ENCODE peak calls at places on chromosomes 7 and 10, in ten cellular contexts. One of them, this sample, is unnamed.

GRCh38 chr10:71864861-71865473 is 13.9 kb upstream of the PSAP start:
- DNase-seq in AG08395: no peak
- DNase-seq in stimulated activated CD4-positive, alpha-beta T cell treated with anti-CD3 and anti-CD28 coated beads, Interleukin-2, amount 100 ng/mL, for 48 hours: no peak
- DNase-seq in body of pancreas: no peak
- DNase-seq in anterior cingulate cortex: no peak
- DNase-seq in stimulated activated CD8-positive, alpha-beta memory T cell treated with anti-CD3 and anti-CD28 coated beads, Interleukin-12 subunit alpha, Interleukin-12 subunit beta, amount 100 ng/mL, for 1 hour: no peak
- DNase-seq in EH: peak
- DNase-seq in AG09309: peak
- DNase-seq in NCI-H1105 treated with DMSO at 0.1 percent for 48 hours: no peak
- DNase-seq in fibroblast of pulmonary artery: peak
- DNase-seq in this sample: no peak

GRCh38 chr7:929311-929711 is 25.2 kb downstream of the ADAP1 start:
- DNase-seq in anterior cingulate cortex: peak
- DNase-seq in NCI-H1105 treated with DMSO at 0.1 percent for 48 hours: no peak
- DNase-seq in EH: no peak
- DNase-seq in stimulated activated CD4-positive, alpha-beta T cell treated with anti-CD3 and anti-CD28 coated beads, Interleukin-2, amount 100 ng/mL, for 48 hours: no peak
- DNase-seq in AG09309: no peak
- DNase-seq in body of pancreas: no peak
- DNase-seq in AG08395: no peak
- DNase-seq in stimulated activated CD8-positive, alpha-beta memory T cell treated with anti-CD3 and anti-CD28 coated beads, Interleukin-12 subunit alpha, Interleukin-12 subunit beta, amount 100 ng/mL, for 1 hour: no peak
- DNase-seq in fibroblast of pulmonary artery: no peak
- DNase-seq in this sample: no peak

GRCh38 chr10:5917305-5917704 is 27.3 kb downstream of the FBH1 start:
- DNase-seq in NCI-H1105 treated with DMSO at 0.1 percent for 48 hours: no peak
- DNase-seq in body of pancreas: no peak
- DNase-seq in anterior cingulate cortex: no peak
- DNase-seq in EH: no peak
- DNase-seq in AG09309: no peak
- DNase-seq in stimulated activated CD4-positive, alpha-beta T cell treated with anti-CD3 and anti-CD28 coated beads, Interleukin-2, amount 100 ng/mL, for 48 hours: no peak
- DNase-seq in stimulated activated CD8-positive, alpha-beta memory T cell treated with anti-CD3 and anti-CD28 coated beads, Interleukin-12 subunit alpha, Interleukin-12 subunit beta, amount 100 ng/mL, for 1 hour: no peak
- DNase-seq in AG08395: no peak
- DNase-seq in fibroblast of pulmonary artery: no peak
- DNase-seq in this sample: no peak

GRCh38 chr10:29113251-29113945 is 175.5 kb upstream of the LYZL1 start:
- DNase-seq in body of pancreas: no peak
- DNase-seq in EH: no peak
- DNase-seq in stimulated activated CD8-positive, alpha-beta memory T cell treated with anti-CD3 and anti-CD28 coated beads, Interleukin-12 subunit alpha, Interleukin-12 subunit beta, amount 100 ng/mL, for 1 hour: no peak
- DNase-seq in AG08395: no peak
- DNase-seq in fibroblast of pulmonary artery: no peak
- DNase-seq in NCI-H1105 treated with DMSO at 0.1 percent for 48 hours: no peak
- DNase-seq in AG09309: no peak
- DNase-seq in stimulated activated CD4-positive, alpha-beta T cell treated with anti-CD3 and anti-CD28 coated beads, Interleukin-2, amount 100 ng/mL, for 48 hours: no peak
- DNase-seq in anterior cingulate cortex: no peak
- DNase-seq in this sample: no peak

GRCh38 chr10:52483587-52483986 is 169.5 kb downstream of the DKK1 start:
- DNase-seq in fibroblast of pulmonary artery: no peak
- DNase-seq in body of pancreas: no peak
- DNase-seq in stimulated activated CD8-positive, alpha-beta memory T cell treated with anti-CD3 and anti-CD28 coated beads, Interleukin-12 subunit alpha, Interleukin-12 subunit beta, amount 100 ng/mL, for 1 hour: no peak
- DNase-seq in NCI-H1105 treated with DMSO at 0.1 percent for 48 hours: no peak
- DNase-seq in EH: no peak
- DNase-seq in anterior cingulate cortex: no peak
- DNase-seq in AG08395: no peak
- DNase-seq in stimulated activated CD4-positive, alpha-beta T cell treated with anti-CD3 and anti-CD28 coated beads, Interleukin-2, amount 100 ng/mL, for 48 hours: no peak
- DNase-seq in AG09309: no peak
- DNase-seq in this sample: no peak

GRCh38 chr7:22586806-22587180 is 86.8 kb upstream of the STEAP1B start:
- DNase-seq in stimulated activated CD4-positive, alpha-beta T cell treated with anti-CD3 and anti-CD28 coated beads, Interleukin-2, amount 100 ng/mL, for 48 hours: no peak
- DNase-seq in body of pancreas: no peak
- DNase-seq in stimulated activated CD8-positive, alpha-beta memory T cell treated with anti-CD3 and anti-CD28 coated beads, Interleukin-12 subunit alpha, Interleukin-12 subunit beta, amount 100 ng/mL, for 1 hour: no peak
- DNase-seq in AG08395: no peak
- DNase-seq in anterior cingulate cortex: no peak
- DNase-seq in EH: peak
- DNase-seq in AG09309: no peak
- DNase-seq in fibroblast of pulmonary artery: peak
- DNase-seq in NCI-H1105 treated with DMSO at 0.1 percent for 48 hours: peak
- DNase-seq in this sample: no peak

GRCh38 chr7:27779873-27780272 is 39.9 kb downstream of the TAX1BP1 start:
- DNase-seq in AG09309: no peak
- DNase-seq in AG08395: no peak
- DNase-seq in body of pancreas: no peak
- DNase-seq in stimulated activated CD4-positive, alpha-beta T cell treated with anti-CD3 and anti-CD28 coated beads, Interleukin-2, amount 100 ng/mL, for 48 hours: no peak
- DNase-seq in stimulated activated CD8-positive, alpha-beta memory T cell treated with anti-CD3 and anti-CD28 coated beads, Interleukin-12 subunit alpha, Interleukin-12 subunit beta, amount 100 ng/mL, for 1 hour: no peak
- DNase-seq in fibroblast of pulmonary artery: peak
- DNase-seq in EH: peak
- DNase-seq in NCI-H1105 treated with DMSO at 0.1 percent for 48 hours: no peak
- DNase-seq in anterior cingulate cortex: no peak
- DNase-seq in this sample: no peak

GRCh38 chr10:71288461-71288860 is 30.6 kb upstream of the SLC29A3 start:
- DNase-seq in anterior cingulate cortex: no peak
- DNase-seq in fibroblast of pulmonary artery: no peak
- DNase-seq in stimulated activated CD8-positive, alpha-beta memory T cell treated with anti-CD3 and anti-CD28 coated beads, Interleukin-12 subunit alpha, Interleukin-12 subunit beta, amount 100 ng/mL, for 1 hour: no peak
- DNase-seq in AG09309: no peak
- DNase-seq in AG08395: no peak
- DNase-seq in body of pancreas: no peak
- DNase-seq in EH: no peak
- DNase-seq in NCI-H1105 treated with DMSO at 0.1 percent for 48 hours: no peak
- DNase-seq in stimulated activated CD4-positive, alpha-beta T cell treated with anti-CD3 and anti-CD28 coated beads, Interleukin-2, amount 100 ng/mL, for 48 hours: no peak
- DNase-seq in this sample: no peak

GRCh38 chr7:102286237-102287081 is at the start of gene SH2B2:
- DNase-seq in stimulated activated CD8-positive, alpha-beta memory T cell treated with anti-CD3 and anti-CD28 coated beads, Interleukin-12 subunit alpha, Interleukin-12 subunit beta, amount 100 ng/mL, for 1 hour: no peak
- DNase-seq in AG08395: peak
- DNase-seq in EH: peak
- DNase-seq in AG09309: no peak
- DNase-seq in body of pancreas: peak
- DNase-seq in anterior cingulate cortex: peak
- DNase-seq in stimulated activated CD4-positive, alpha-beta T cell treated with anti-CD3 and anti-CD28 coated beads, Interleukin-2, amount 100 ng/mL, for 48 hours: peak
- DNase-seq in fibroblast of pulmonary artery: peak
- DNase-seq in NCI-H1105 treated with DMSO at 0.1 percent for 48 hours: peak
- DNase-seq in this sample: no peak

GRCh38 chr10:118332247-118332646 is 9.9 kb downstream of the FAM204A start:
- DNase-seq in fibroblast of pulmonary artery: no peak
- DNase-seq in stimulated activated CD4-positive, alpha-beta T cell treated with anti-CD3 and anti-CD28 coated beads, Interleukin-2, amount 100 ng/mL, for 48 hours: no peak
- DNase-seq in body of pancreas: no peak
- DNase-seq in stimulated activated CD8-positive, alpha-beta memory T cell treated with anti-CD3 and anti-CD28 coated beads, Interleukin-12 subunit alpha, Interleukin-12 subunit beta, amount 100 ng/mL, for 1 hour: no peak
- DNase-seq in AG09309: no peak
- DNase-seq in AG08395: no peak
- DNase-seq in anterior cingulate cortex: no peak
- DNase-seq in EH: no peak
- DNase-seq in NCI-H1105 treated with DMSO at 0.1 percent for 48 hours: no peak
- DNase-seq in this sample: no peak

GRCh38 chr10:80154978-80155695 is 22.6 kb downstream of the PLAC9 start:
- DNase-seq in EH: peak
- DNase-seq in stimulated activated CD8-positive, alpha-beta memory T cell treated with anti-CD3 and anti-CD28 coated beads, Interleukin-12 subunit alpha, Interleukin-12 subunit beta, amount 100 ng/mL, for 1 hour: no peak
- DNase-seq in anterior cingulate cortex: no peak
- DNase-seq in body of pancreas: no peak
- DNase-seq in NCI-H1105 treated with DMSO at 0.1 percent for 48 hours: no peak
- DNase-seq in fibroblast of pulmonary artery: peak
- DNase-seq in AG08395: peak
- DNase-seq in stimulated activated CD4-positive, alpha-beta T cell treated with anti-CD3 and anti-CD28 coated beads, Interleukin-2, amount 100 ng/mL, for 48 hours: no peak
- DNase-seq in AG09309: peak
- DNase-seq in this sample: no peak

GRCh38 chr7:117124585-117125220 is 171.4 kb downstream of the ST7 start:
- DNase-seq in EH: peak
- DNase-seq in AG09309: peak
- DNase-seq in stimulated activated CD4-positive, alpha-beta T cell treated with anti-CD3 and anti-CD28 coated beads, Interleukin-2, amount 100 ng/mL, for 48 hours: peak
- DNase-seq in anterior cingulate cortex: no peak
- DNase-seq in stimulated activated CD8-positive, alpha-beta memory T cell treated with anti-CD3 and anti-CD28 coated beads, Interleukin-12 subunit alpha, Interleukin-12 subunit beta, amount 100 ng/mL, for 1 hour: peak
- DNase-seq in body of pancreas: peak
- DNase-seq in AG08395: peak
- DNase-seq in NCI-H1105 treated with DMSO at 0.1 percent for 48 hours: peak
- DNase-seq in fibroblast of pulmonary artery: peak
- DNase-seq in this sample: no peak

GRCh38 chr7:44757311-44757710 is 8.7 kb downstream of the ZMIZ2 start:
- DNase-seq in body of pancreas: no peak
- DNase-seq in AG08395: no peak
- DNase-seq in anterior cingulate cortex: peak
- DNase-seq in stimulated activated CD4-positive, alpha-beta T cell treated with anti-CD3 and anti-CD28 coated beads, Interleukin-2, amount 100 ng/mL, for 48 hours: no peak
- DNase-seq in fibroblast of pulmonary artery: no peak
- DNase-seq in NCI-H1105 treated with DMSO at 0.1 percent for 48 hours: no peak
- DNase-seq in AG09309: no peak
- DNase-seq in EH: no peak
- DNase-seq in stimulated activated CD8-positive, alpha-beta memory T cell treated with anti-CD3 and anti-CD28 coated beads, Interleukin-12 subunit alpha, Interleukin-12 subunit beta, amount 100 ng/mL, for 1 hour: no peak
- DNase-seq in this sample: no peak

GRCh38 chr7:133888061-133888930 is 238.8 kb upstream of the LRGUK start:
- DNase-seq in AG09309: no peak
- DNase-seq in fibroblast of pulmonary artery: no peak
- DNase-seq in AG08395: no peak
- DNase-seq in stimulated activated CD8-positive, alpha-beta memory T cell treated with anti-CD3 and anti-CD28 coated beads, Interleukin-12 subunit alpha, Interleukin-12 subunit beta, amount 100 ng/mL, for 1 hour: no peak
- DNase-seq in NCI-H1105 treated with DMSO at 0.1 percent for 48 hours: no peak
- DNase-seq in anterior cingulate cortex: no peak
- DNase-seq in body of pancreas: no peak
- DNase-seq in stimulated activated CD4-positive, alpha-beta T cell treated with anti-CD3 and anti-CD28 coated beads, Interleukin-2, amount 100 ng/mL, for 48 hours: no peak
- DNase-seq in EH: no peak
- DNase-seq in this sample: no peak

GRCh38 chr7:23712368-23713284 is 2.6 kb downstream of the STK31 start:
- DNase-seq in NCI-H1105 treated with DMSO at 0.1 percent for 48 hours: peak
- DNase-seq in fibroblast of pulmonary artery: peak
- DNase-seq in EH: peak
- DNase-seq in AG08395: peak
- DNase-seq in body of pancreas: no peak
- DNase-seq in stimulated activated CD4-positive, alpha-beta T cell treated with anti-CD3 and anti-CD28 coated beads, Interleukin-2, amount 100 ng/mL, for 48 hours: no peak
- DNase-seq in AG09309: peak
- DNase-seq in stimulated activated CD8-positive, alpha-beta memory T cell treated with anti-CD3 and anti-CD28 coated beads, Interleukin-12 subunit alpha, Interleukin-12 subunit beta, amount 100 ng/mL, for 1 hour: no peak
- DNase-seq in anterior cingulate cortex: no peak
- DNase-seq in this sample: peak

GRCh38 chr10:86693721-86694369 is 25.5 kb downstream of the LDB3 start:
- DNase-seq in body of pancreas: peak
- DNase-seq in stimulated activated CD4-positive, alpha-beta T cell treated with anti-CD3 and anti-CD28 coated beads, Interleukin-2, amount 100 ng/mL, for 48 hours: peak
- DNase-seq in stimulated activated CD8-positive, alpha-beta memory T cell treated with anti-CD3 and anti-CD28 coated beads, Interleukin-12 subunit alpha, Interleukin-12 subunit beta, amount 100 ng/mL, for 1 hour: peak
- DNase-seq in fibroblast of pulmonary artery: peak
- DNase-seq in AG09309: no peak
- DNase-seq in AG08395: peak
- DNase-seq in anterior cingulate cortex: peak
- DNase-seq in EH: peak
- DNase-seq in NCI-H1105 treated with DMSO at 0.1 percent for 48 hours: no peak
- DNase-seq in this sample: no peak

GRCh38 chr7:29204491-29205281 is 10.1 kb downstream of the CHN2 start:
- DNase-seq in AG08395: no peak
- DNase-seq in EH: no peak
- DNase-seq in body of pancreas: no peak
- DNase-seq in stimulated activated CD4-positive, alpha-beta T cell treated with anti-CD3 and anti-CD28 coated beads, Interleukin-2, amount 100 ng/mL, for 48 hours: no peak
- DNase-seq in stimulated activated CD8-positive, alpha-beta memory T cell treated with anti-CD3 and anti-CD28 coated beads, Interleukin-12 subunit alpha, Interleukin-12 subunit beta, amount 100 ng/mL, for 1 hour: no peak
- DNase-seq in NCI-H1105 treated with DMSO at 0.1 percent for 48 hours: no peak
- DNase-seq in anterior cingulate cortex: no peak
- DNase-seq in AG09309: no peak
- DNase-seq in fibroblast of pulmonary artery: no peak
- DNase-seq in this sample: no peak

GRCh38 chr7:102152672-102153585 is 133.7 kb upstream of the SH2B2 start:
- DNase-seq in AG08395: no peak
- DNase-seq in stimulated activated CD8-positive, alpha-beta memory T cell treated with anti-CD3 and anti-CD28 coated beads, Interleukin-12 subunit alpha, Interleukin-12 subunit beta, amount 100 ng/mL, for 1 hour: no peak
- DNase-seq in body of pancreas: no peak
- DNase-seq in fibroblast of pulmonary artery: peak
- DNase-seq in stimulated activated CD4-positive, alpha-beta T cell treated with anti-CD3 and anti-CD28 coated beads, Interleukin-2, amount 100 ng/mL, for 48 hours: no peak
- DNase-seq in anterior cingulate cortex: no peak
- DNase-seq in EH: peak
- DNase-seq in AG09309: peak
- DNase-seq in NCI-H1105 treated with DMSO at 0.1 percent for 48 hours: no peak
- DNase-seq in this sample: no peak

GRCh38 chr10:108275895-108276685 is 1111.6 kb upstream of the SORCS1 start:
- DNase-seq in stimulated activated CD8-positive, alpha-beta memory T cell treated with anti-CD3 and anti-CD28 coated beads, Interleukin-12 subunit alpha, Interleukin-12 subunit beta, amount 100 ng/mL, for 1 hour: no peak
- DNase-seq in fibroblast of pulmonary artery: no peak
- DNase-seq in stimulated activated CD4-positive, alpha-beta T cell treated with anti-CD3 and anti-CD28 coated beads, Interleukin-2, amount 100 ng/mL, for 48 hours: no peak
- DNase-seq in NCI-H1105 treated with DMSO at 0.1 percent for 48 hours: no peak
- DNase-seq in body of pancreas: no peak
- DNase-seq in AG09309: no peak
- DNase-seq in anterior cingulate cortex: no peak
- DNase-seq in AG08395: no peak
- DNase-seq in EH: no peak
- DNase-seq in this sample: no peak

GRCh38 chr10:24882047-24882698 is 70.2 kb downstream of the PRTFDC1 start:
- DNase-seq in EH: peak
- DNase-seq in anterior cingulate cortex: no peak
- DNase-seq in stimulated activated CD8-positive, alpha-beta memory T cell treated with anti-CD3 and anti-CD28 coated beads, Interleukin-12 subunit alpha, Interleukin-12 subunit beta, amount 100 ng/mL, for 1 hour: no peak
- DNase-seq in stimulated activated CD4-positive, alpha-beta T cell treated with anti-CD3 and anti-CD28 coated beads, Interleukin-2, amount 100 ng/mL, for 48 hours: no peak
- DNase-seq in AG09309: no peak
- DNase-seq in AG08395: peak
- DNase-seq in fibroblast of pulmonary artery: peak
- DNase-seq in body of pancreas: no peak
- DNase-seq in NCI-H1105 treated with DMSO at 0.1 percent for 48 hours: no peak
- DNase-seq in this sample: no peak

GRCh38 chr7:93921607-93922446 is at the start of gene GNG11:
- DNase-seq in EH: peak
- DNase-seq in anterior cingulate cortex: peak
- DNase-seq in body of pancreas: peak
- DNase-seq in AG08395: peak
- DNase-seq in AG09309: peak
- DNase-seq in fibroblast of pulmonary artery: peak
- DNase-seq in stimulated activated CD4-positive, alpha-beta T cell treated with anti-CD3 and anti-CD28 coated beads, Interleukin-2, amount 100 ng/mL, for 48 hours: no peak
- DNase-seq in stimulated activated CD8-positive, alpha-beta memory T cell treated with anti-CD3 and anti-CD28 coated beads, Interleukin-12 subunit alpha, Interleukin-12 subunit beta, amount 100 ng/mL, for 1 hour: no peak
- DNase-seq in NCI-H1105 treated with DMSO at 0.1 percent for 48 hours: peak
- DNase-seq in this sample: peak

GRCh38 chr7:155884225-155885161 is 72.2 kb upstream of the SHH start:
- DNase-seq in stimulated activated CD4-positive, alpha-beta T cell treated with anti-CD3 and anti-CD28 coated beads, Interleukin-2, amount 100 ng/mL, for 48 hours: no peak
- DNase-seq in anterior cingulate cortex: no peak
- DNase-seq in stimulated activated CD8-positive, alpha-beta memory T cell treated with anti-CD3 and anti-CD28 coated beads, Interleukin-12 subunit alpha, Interleukin-12 subunit beta, amount 100 ng/mL, for 1 hour: no peak
- DNase-seq in AG08395: no peak
- DNase-seq in EH: no peak
- DNase-seq in NCI-H1105 treated with DMSO at 0.1 percent for 48 hours: no peak
- DNase-seq in fibroblast of pulmonary artery: no peak
- DNase-seq in AG09309: no peak
- DNase-seq in body of pancreas: no peak
- DNase-seq in this sample: no peak

GRCh38 chr10:80459047-80459865 is 5.1 kb downstream of the TSPAN14 start:
- DNase-seq in AG09309: peak
- DNase-seq in body of pancreas: peak
- DNase-seq in anterior cingulate cortex: no peak
- DNase-seq in stimulated activated CD8-positive, alpha-beta memory T cell treated with anti-CD3 and anti-CD28 coated beads, Interleukin-12 subunit alpha, Interleukin-12 subunit beta, amount 100 ng/mL, for 1 hour: no peak
- DNase-seq in stimulated activated CD4-positive, alpha-beta T cell treated with anti-CD3 and anti-CD28 coated beads, Interleukin-2, amount 100 ng/mL, for 48 hours: peak
- DNase-seq in EH: peak
- DNase-seq in AG08395: peak
- DNase-seq in fibroblast of pulmonary artery: peak
- DNase-seq in NCI-H1105 treated with DMSO at 0.1 percent for 48 hours: no peak
- DNase-seq in this sample: no peak

GRCh38 chr10:72601144-72601543 is 24.7 kb downstream of the MICU1 start:
- DNase-seq in EH: no peak
- DNase-seq in body of pancreas: no peak
- DNase-seq in AG08395: no peak
- DNase-seq in fibroblast of pulmonary artery: no peak
- DNase-seq in NCI-H1105 treated with DMSO at 0.1 percent for 48 hours: no peak
- DNase-seq in AG09309: no peak
- DNase-seq in anterior cingulate cortex: no peak
- DNase-seq in stimulated activated CD4-positive, alpha-beta T cell treated with anti-CD3 and anti-CD28 coated beads, Interleukin-2, amount 100 ng/mL, for 48 hours: no peak
- DNase-seq in stimulated activated CD8-positive, alpha-beta memory T cell treated with anti-CD3 and anti-CD28 coated beads, Interleukin-12 subunit alpha, Interleukin-12 subunit beta, amount 100 ng/mL, for 1 hour: no peak
- DNase-seq in this sample: no peak

GRCh38 chr7:45495618-45496017 is 78.5 kb upstream of the ADCY1 start:
- DNase-seq in body of pancreas: no peak
- DNase-seq in EH: no peak
- DNase-seq in NCI-H1105 treated with DMSO at 0.1 percent for 48 hours: no peak
- DNase-seq in AG09309: no peak
- DNase-seq in AG08395: no peak
- DNase-seq in fibroblast of pulmonary artery: no peak
- DNase-seq in stimulated activated CD8-positive, alpha-beta memory T cell treated with anti-CD3 and anti-CD28 coated beads, Interleukin-12 subunit alpha, Interleukin-12 subunit beta, amount 100 ng/mL, for 1 hour: no peak
- DNase-seq in stimulated activated CD4-positive, alpha-beta T cell treated with anti-CD3 and anti-CD28 coated beads, Interleukin-2, amount 100 ng/mL, for 48 hours: no peak
- DNase-seq in anterior cingulate cortex: no peak
- DNase-seq in this sample: no peak

GRCh38 chr10:45451407-45451806 is 77.4 kb downstream of the ALOX5 start:
- DNase-seq in fibroblast of pulmonary artery: no peak
- DNase-seq in EH: no peak
- DNase-seq in NCI-H1105 treated with DMSO at 0.1 percent for 48 hours: no peak
- DNase-seq in AG08395: no peak
- DNase-seq in stimulated activated CD4-positive, alpha-beta T cell treated with anti-CD3 and anti-CD28 coated beads, Interleukin-2, amount 100 ng/mL, for 48 hours: no peak
- DNase-seq in AG09309: no peak
- DNase-seq in body of pancreas: no peak
- DNase-seq in anterior cingulate cortex: no peak
- DNase-seq in stimulated activated CD8-positive, alpha-beta memory T cell treated with anti-CD3 and anti-CD28 coated beads, Interleukin-12 subunit alpha, Interleukin-12 subunit beta, amount 100 ng/mL, for 1 hour: no peak
- DNase-seq in this sample: no peak

GRCh38 chr10:36366843-36367242 is 724.7 kb upstream of the FZD8 start:
- DNase-seq in anterior cingulate cortex: no peak
- DNase-seq in EH: peak
- DNase-seq in AG09309: no peak
- DNase-seq in stimulated activated CD8-positive, alpha-beta memory T cell treated with anti-CD3 and anti-CD28 coated beads, Interleukin-12 subunit alpha, Interleukin-12 subunit beta, amount 100 ng/mL, for 1 hour: no peak
- DNase-seq in NCI-H1105 treated with DMSO at 0.1 percent for 48 hours: no peak
- DNase-seq in body of pancreas: no peak
- DNase-seq in stimulated activated CD4-positive, alpha-beta T cell treated with anti-CD3 and anti-CD28 coated beads, Interleukin-2, amount 100 ng/mL, for 48 hours: no peak
- DNase-seq in AG08395: no peak
- DNase-seq in fibroblast of pulmonary artery: no peak
- DNase-seq in this sample: no peak

GRCh38 chr7:155360495-155361362 is 63.1 kb downstream of the INSIG1 start:
- DNase-seq in body of pancreas: no peak
- DNase-seq in stimulated activated CD8-positive, alpha-beta memory T cell treated with anti-CD3 and anti-CD28 coated beads, Interleukin-12 subunit alpha, Interleukin-12 subunit beta, amount 100 ng/mL, for 1 hour: no peak
- DNase-seq in fibroblast of pulmonary artery: no peak
- DNase-seq in AG09309: no peak
- DNase-seq in AG08395: no peak
- DNase-seq in stimulated activated CD4-positive, alpha-beta T cell treated with anti-CD3 and anti-CD28 coated beads, Interleukin-2, amount 100 ng/mL, for 48 hours: no peak
- DNase-seq in NCI-H1105 treated with DMSO at 0.1 percent for 48 hours: no peak
- DNase-seq in anterior cingulate cortex: no peak
- DNase-seq in EH: no peak
- DNase-seq in this sample: no peak